ENCODE peak calls at places on chromosomes 3 and 15, in five cellular contexts. J, C, Z, M and T are unnamed samples.

GRCh38 chr3:129626744-129627349 is 20.4 kb upstream of the PLXND1 start:
- DNase-seq in J (peak; percentile 87), C (peak; percentile 90), Z (peak; percentile 76), M (peak; percentile 96), T (no peak)

GRCh38 chr3:169581633-169582032 is 81.9 kb downstream of the MECOM start:
- DNase-seq in J (no peak), C (no peak), Z (no peak), M (no peak), T (no peak)

GRCh38 chr3:148680289-148680688 is 17.4 kb upstream of the AGTR1 start:
- DNase-seq in J (no peak), C (no peak), Z (no peak), M (no peak), T (no peak)

GRCh38 chr3:15122398-15122797 is 23.4 kb upstream of the RBSN start:
- DNase-seq in J (no peak), C (no peak), Z (no peak), M (no peak), T (no peak)

GRCh38 chr15:62428259-62428658 is 263.2 kb upstream of the C2CD4B start:
- DNase-seq in J (no peak), C (no peak), Z (no peak), M (no peak), T (no peak)

GRCh38 chr3:70722018-70722417 is 409.6 kb upstream of the MDFIC2 start:
- DNase-seq in J (no peak), C (no peak), Z (no peak), M (no peak), T (no peak)

GRCh38 chr15:42720071-42720470 is 16.9 kb downstream of the CDAN1 start:
- DNase-seq in J (peak; percentile 75), C (no peak), Z (no peak), M (no peak), T (no peak)

GRCh38 chr3:139493826-139494385 is 17.6 kb upstream of the RBP2 start:
- DNase-seq in J (no peak), C (no peak), Z (no peak), M (no peak), T (no peak)

GRCh38 chr3:191438150-191438814 is 22.7 kb upstream of the PYDC2 start:
- DNase-seq in J (no peak), C (no peak), Z (no peak), M (no peak), T (no peak)

GRCh38 chr3:65978116-65978515 is 60.6 kb downstream of the MAGI1 start:
- DNase-seq in J (no peak), C (no peak), Z (no peak), M (no peak), T (no peak)

GRCh38 chr3:168213920-168214319 is 118.2 kb upstream of the GOLIM4 start:
- DNase-seq in J (no peak), C (no peak), Z (peak; percentile 2), M (no peak), T (no peak)

GRCh38 chr3:187352581-187353575 is 15.3 kb upstream of the RTP4 start:
- DNase-seq in J (no peak), C (no peak), Z (no peak), M (no peak), T (no peak)

GRCh38 chr15:41561777-41562145 is 2.7 kb downstream of the TYRO3 start:
- DNase-seq in J (no peak), C (no peak), Z (peak; percentile 75), M (peak; percentile 51), T (no peak)

GRCh38 chr3:58518304-58518789 is 18.6 kb downstream of the ACOX2 start:
- DNase-seq in J (no peak), C (peak; percentile 75), Z (peak; percentile 20), M (no peak), T (no peak)

GRCh38 chr3:171646357-171647133 is 163.7 kb downstream of the PLD1 start:
- DNase-seq in J (no peak), C (peak; percentile 7), Z (peak; percentile 86), M (peak; percentile 59), T (peak; percentile 42)

GRCh38 chr3:57731311-57731710 is 24.8 kb upstream of the SLMAP start:
- DNase-seq in J (no peak), C (no peak), Z (no peak), M (no peak), T (no peak)

GRCh38 chr3:65330072-65330471 is 642.3 kb upstream of the ADAMTS9 start:
- DNase-seq in J (no peak), C (no peak), Z (peak; percentile 62), M (no peak), T (no peak)

GRCh38 chr3:12468276-12468675 is 16.0 kb upstream of the TSEN2 start:
- DNase-seq in J (no peak), C (no peak), Z (no peak), M (no peak), T (no peak)

GRCh38 chr3:106824856-106825255 is 552.4 kb upstream of the CCDC54 start:
- DNase-seq in J (no peak), C (peak; percentile 3), Z (peak; percentile 48), M (no peak), T (no peak)

GRCh38 chr3:65785065-65785645 is 253.6 kb downstream of the MAGI1 start:
- DNase-seq in J (no peak), C (peak; percentile 41), Z (peak; percentile 85), M (peak; percentile 24), T (peak; percentile 44)

GRCh38 chr3:137202941-137203340 is 245.2 kb downstream of the IL20RB start:
- DNase-seq in J (no peak), C (peak; percentile 18), Z (no peak), M (no peak), T (no peak)

GRCh38 chr15:76439542-76439941 is 103.0 kb downstream of the ISL2 start:
- DNase-seq in J (no peak), C (no peak), Z (no peak), M (no peak), T (no peak)

GRCh38 chr3:67154429-67154828 is 156.3 kb downstream of the KBTBD8 start:
- DNase-seq in J (no peak), C (peak; percentile 12), Z (no peak), M (no peak), T (no peak)

GRCh38 chr15:92687183-92687582 is 31.6 kb upstream of the FAM174B start:
- DNase-seq in J (no peak), C (no peak), Z (peak; percentile 76), M (no peak), T (no peak)

GRCh38 chr15:64024172-64025050 is 21.9 kb downstream of the DAPK2 start:
- DNase-seq in J (no peak), C (no peak), Z (no peak), M (no peak), T (no peak)

GRCh38 chr15:65920825-65921309 is 51.6 kb downstream of the RAB11A start:
- DNase-seq in J (no peak), C (no peak), Z (no peak), M (no peak), T (no peak)

DNA sequence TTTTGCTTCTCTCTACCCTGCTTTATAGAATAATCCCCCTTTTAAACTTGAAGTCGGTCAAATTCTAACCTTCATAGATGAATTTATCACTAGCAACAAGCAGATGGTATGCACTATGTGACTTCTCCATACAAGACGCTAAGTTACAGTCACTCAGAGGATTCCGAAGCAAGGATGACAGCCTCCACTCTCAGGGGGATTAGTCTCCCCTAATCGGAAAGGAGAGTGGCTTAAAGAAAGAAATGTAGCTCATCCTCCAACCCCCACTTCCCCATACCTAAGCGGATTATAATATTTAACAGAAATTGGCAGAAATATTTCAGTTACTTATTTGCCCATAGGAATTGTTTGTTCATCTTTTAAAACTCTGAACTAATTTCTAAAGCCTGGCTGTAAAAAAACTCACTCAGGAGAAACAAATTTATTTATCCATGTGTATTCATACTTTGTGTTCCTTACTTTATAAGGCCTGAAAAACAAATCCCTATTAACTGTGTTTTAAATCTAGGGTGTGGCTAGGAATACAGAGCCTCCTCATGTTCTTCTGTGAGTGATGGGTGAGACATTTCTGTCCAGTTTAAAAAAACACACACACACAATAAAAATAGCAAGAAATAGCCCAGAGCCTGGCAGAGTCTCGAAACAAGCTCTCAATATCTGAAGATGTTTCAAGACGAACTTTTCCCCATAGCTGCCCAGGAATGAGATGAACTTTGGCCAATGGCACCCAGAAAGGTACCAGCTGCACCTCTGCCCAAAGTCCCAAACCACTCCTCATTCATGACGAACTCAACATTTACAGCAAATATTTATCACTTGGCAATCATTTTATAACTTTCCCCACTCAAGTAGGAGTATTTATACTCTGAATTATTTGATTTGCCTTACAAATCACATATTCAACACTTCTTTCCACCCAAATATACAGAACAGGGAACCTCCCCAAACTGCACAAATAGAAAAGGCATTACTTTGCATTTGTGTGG is 18.6 kb downstream of the SIAH2 start:
- DNase-seq in J (no peak), C (no peak), Z (no peak), M (no peak), T (no peak)
- TF ChIP-seq CTCF in J (no peak), C (no peak), Z (no peak), M (no peak), T (no peak)

DNA sequence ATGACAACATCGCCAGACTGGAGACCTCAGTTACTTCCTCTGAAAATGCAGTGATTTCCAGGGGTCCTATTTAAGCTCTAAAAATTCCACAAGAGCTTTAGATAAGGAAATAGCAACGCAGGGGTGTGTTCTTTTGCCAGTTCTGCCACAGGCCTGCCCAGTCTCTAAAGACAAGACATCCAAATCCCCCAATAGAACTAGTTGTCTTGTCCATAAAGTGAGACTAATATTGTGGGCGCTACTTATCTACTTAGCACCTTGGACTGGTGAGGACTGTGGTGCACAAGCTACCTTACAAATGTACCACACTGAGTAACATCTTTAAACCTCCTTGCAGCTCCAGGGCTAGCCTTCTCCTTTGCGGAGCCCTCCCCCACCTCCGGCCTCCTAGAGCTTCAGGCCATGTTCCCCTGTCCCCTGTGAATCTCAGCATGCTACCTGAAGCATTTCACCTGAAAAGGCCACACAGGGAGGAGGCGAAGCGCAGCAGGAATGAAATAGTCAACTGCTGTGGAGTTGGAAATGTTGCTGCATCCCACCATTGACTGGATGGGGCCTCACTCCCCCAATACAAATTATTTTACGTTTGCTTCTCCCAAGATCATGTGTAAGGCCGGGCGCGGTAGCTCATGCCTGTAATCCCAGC is 9.6 kb upstream of the LRRC2 start:
- DNase-seq in J (peak; percentile 36), C (no peak), Z (no peak), M (no peak), T (no peak)
- TF ChIP-seq CTCF in J (no peak), C (no peak), Z (no peak), M (no peak), T (no peak)

GRCh38 chr3:62186967-62187366 is 186.4 kb downstream of the FEZF2 start:
- DNase-seq in J (no peak), C (peak; percentile 7), Z (peak; percentile 54), M (no peak), T (no peak)
- TF ChIP-seq CTCF in J (peak; percentile 52), C (peak; percentile 32), Z (peak; percentile 41), M (peak; percentile 59), T (peak; percentile 33)

DNA sequence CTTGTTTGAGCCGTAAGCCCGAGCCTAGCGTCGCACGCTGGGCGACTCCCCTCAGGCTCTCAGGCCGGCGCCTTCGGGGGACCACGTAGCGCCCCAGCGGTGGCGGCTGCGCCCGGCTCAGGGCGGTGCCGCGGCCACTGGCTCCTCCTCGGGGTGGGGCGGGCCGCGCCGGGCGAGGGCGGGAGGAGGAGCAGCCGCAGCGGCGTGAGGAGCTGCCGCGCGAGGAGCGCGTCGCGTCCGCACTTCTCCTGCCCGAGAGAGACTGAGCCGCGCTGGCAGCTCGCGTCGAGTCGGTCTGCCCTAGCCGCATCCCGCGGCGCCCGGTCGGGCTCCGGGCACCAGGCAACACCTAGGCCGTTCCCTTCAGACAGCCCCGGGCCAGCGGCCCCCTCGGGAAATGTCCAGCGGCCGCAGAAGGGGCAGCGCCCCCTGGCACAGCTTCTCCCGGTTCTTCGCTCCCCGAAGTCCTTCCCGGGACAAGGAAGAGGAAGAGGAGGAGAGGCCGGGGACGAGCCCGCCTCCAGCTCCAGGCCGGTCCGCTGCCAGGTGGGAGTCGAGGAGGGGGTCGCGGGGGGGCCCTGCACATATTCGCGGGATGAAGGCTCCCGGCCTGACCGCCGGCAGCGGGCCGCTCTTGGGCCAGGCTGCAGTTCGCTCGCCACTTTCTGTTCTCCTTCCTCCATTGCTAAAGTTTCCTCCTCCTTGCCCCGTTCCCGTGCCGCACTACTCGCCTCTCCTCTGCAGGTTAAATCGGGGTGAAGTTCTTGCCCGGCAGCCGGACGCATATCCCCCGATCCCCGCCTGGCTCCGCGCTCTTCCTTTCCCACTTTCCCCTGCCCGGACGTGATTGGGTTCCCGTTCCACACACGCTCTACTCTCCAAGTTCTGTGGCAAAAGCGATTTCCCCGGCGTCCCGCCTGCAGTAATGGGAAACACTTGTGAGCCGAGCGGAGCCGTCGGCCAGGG is at the start of gene CRYBG3:
- DNase-seq in J (peak; percentile 94), C (peak; percentile 53), Z (peak; percentile 74), M (peak; percentile 91), T (peak; percentile 28)
- TF ChIP-seq CTCF in J (peak; percentile 58), C (peak; percentile 58), Z (peak; percentile 35), M (peak; percentile 50), T (peak; percentile 50)